ENCODE peak calls at places on chromosomes 6 and 20, in six cellular contexts. S, W, Z, E, P and U are unnamed samples.

GRCh38 chr20:25032478-25033183 is 25.3 kb downstream of the ACSS1 start:
- DNase-seq in E (no peak), Z (no peak), S (peak), W (no peak), P (no peak), U (peak)

GRCh38 chr6:31614075-31614619 is 887 bp upstream of the AIF1 start:
- DNase-seq in P (peak), Z (no peak), W (no peak), E (no peak), S (no peak), U (no peak)

GRCh38 chr20:20695250-20695816 is 17.1 kb downstream of the RALGAPA2 start:
- DNase-seq in Z (no peak), P (no peak), W (peak), S (no peak), E (no peak), U (no peak)

GRCh38 chr20:13510837-13511488 is 127.8 kb downstream of the TASP1 start:
- DNase-seq in E (peak), W (no peak), P (no peak), S (no peak), Z (no peak), U (no peak)

GRCh38 chr6:36760685-36761435 is 63.2 kb downstream of the RAB44 start:
- DNase-seq in E (no peak), Z (no peak), P (no peak), S (peak), W (no peak), U (no peak)

GRCh38 chr6:126937426-126937825 is 181.0 kb upstream of the RSPO3 start:
- DNase-seq in E (no peak), Z (no peak), S (no peak), W (peak), P (no peak), U (no peak)

GRCh38 chr6:43009124-43009523 is 4.6 kb downstream of the MEA1 start:
- DNase-seq in W (peak), P (peak), S (no peak), E (no peak), Z (no peak), U (no peak)

GRCh38 chr20:31663838-31664695 is 26.4 kb downstream of the COX4I2 start:
- DNase-seq in Z (no peak), P (no peak), E (no peak), W (no peak), S (no peak), U (no peak)

GRCh38 chr6:41536884-41537347 is 9.3 kb upstream of the FOXP4 start:
- DNase-seq in E (no peak), P (no peak), Z (no peak), S (no peak), W (peak), U (no peak)

GRCh38 chr6:87763276-87763675 is 61.2 kb upstream of the AKIRIN2 start:
- DNase-seq in Z (no peak), S (no peak), E (no peak), W (no peak), P (no peak), U (no peak)

GRCh38 chr6:115133790-115134189 is 791.0 kb upstream of the HS3ST5 start:
- DNase-seq in Z (no peak), P (no peak), E (no peak), W (no peak), S (no peak), U (no peak)

GRCh38 chr20:1005452-1006027 is 3.4 kb upstream of the RSPO4 start:
- DNase-seq in W (peak), E (no peak), Z (no peak), P (peak), S (peak), U (no peak)

GRCh38 chr6:14224359-14225103 is 107.0 kb downstream of the CD83 start:
- DNase-seq in E (no peak), W (no peak), P (peak), Z (no peak), S (no peak), U (no peak)

GRCh38 chr6:155313602-155314091 is 637 bp downstream of the TFB1M start:
- DNase-seq in W (peak), P (no peak), E (no peak), Z (no peak), S (no peak), U (no peak)

GRCh38 chr6:77926198-77926752 is 273.4 kb downstream of the MEI4 start:
- DNase-seq in P (no peak), S (no peak), E (no peak), W (peak), Z (no peak), U (no peak)

GRCh38 chr6:148968636-148969270 is 221.9 kb downstream of the UST start:
- DNase-seq in P (no peak), W (no peak), E (no peak), Z (no peak), S (no peak), U (no peak)

GRCh38 chr6:131213501-131213990 is 78.3 kb downstream of the AKAP7 start:
- DNase-seq in W (peak), S (no peak), P (no peak), E (no peak), Z (no peak), U (no peak)

GRCh38 chr6:166715065-166715464 is 88.0 kb upstream of the RPS6KA2 start:
- DNase-seq in Z (no peak), P (no peak), W (no peak), E (no peak), S (peak), U (no peak)